ENCODE peak calls at places on chromosomes 16 and 17, in five cellular contexts. T is neural progenitor cell, U is GM23248, N is PC-3, X is HCT116. D is an unnamed sample.

GRCh38 chr17:78241277-78242023 is 10.0 kb downstream of the TMEM235 start:
- DNase-seq in N (peak), T (no peak), X (peak), U (peak), D (peak)

GRCh38 chr17:37742762-37743611 is 1.9 kb downstream of the HNF1B start:
- DNase-seq in N (peak), U (peak), T (peak), X (no peak), D (peak)

GRCh38 chr17:16461606-16461866 is 30.5 kb downstream of the LRRC75A start:
- DNase-seq in U (no peak), T (no peak), N (no peak), X (no peak), D (no peak)

GRCh38 chr16:20089246-20089965 is 15.7 kb upstream of the GPR139 start:
- DNase-seq in X (no peak), T (no peak), N (no peak), U (no peak), D (no peak)

GRCh38 chr17:51857052-51857593 is 301.4 kb downstream of the CA10 start:
- DNase-seq in U (no peak), T (peak), N (peak), X (no peak), D (peak)

GRCh38 chr17:80295146-80295545 is 34.5 kb downstream of the RNF213 start:
- DNase-seq in X (no peak), T (no peak), N (no peak), U (no peak), D (no peak)

GRCh38 chr17:6641374-6641818 is 536 bp downstream of the TXNDC17 start:
- DNase-seq in N (peak), T (no peak), U (peak), X (no peak), D (no peak)

GRCh38 chr17:44002141-44002848 is 2.1 kb upstream of the NAGS start:
- DNase-seq in N (peak), U (peak), X (no peak), T (no peak), D (no peak)

GRCh38 chr17:38685485-38685884 is 10.7 kb upstream of the EPOP start:
- DNase-seq in X (no peak), T (no peak), U (no peak), N (no peak), D (no peak)

GRCh38 chr17:78675836-78676235 is 98.6 kb upstream of the DNAH17 start:
- DNase-seq in X (no peak), U (no peak), N (no peak), T (no peak), D (no peak)

GRCh38 chr17:47120521-47121095 is 68.5 kb downstream of the CDC27 start:
- DNase-seq in X (no peak), U (peak), T (no peak), N (no peak), D (no peak)

GRCh38 chr17:78343433-78344201 is 16.3 kb downstream of the SOCS3 start:
- DNase-seq in X (no peak), T (no peak), U (no peak), N (no peak), D (peak)

GRCh38 chr17:79970576-79971068 is 65.0 kb downstream of the TBC1D16 start:
- DNase-seq in N (peak), X (peak), U (peak), T (peak), D (peak)

GRCh38 chr16:2085669-2086068 is 37.9 kb downstream of the TSC2 start:
- DNase-seq in U (peak), N (no peak), T (no peak), X (no peak), D (no peak)

GRCh38 chr17:68794636-68795503 is 160.3 kb downstream of the ABCA8 start:
- DNase-seq in T (no peak), N (peak), U (peak), X (no peak), D (peak)

GRCh38 chr16:83675136-83675535 is 132.6 kb upstream of the HSBP1 start:
- DNase-seq in T (peak), N (no peak), U (no peak), X (no peak), D (peak)

GRCh38 chr16:88905563-88905962 is 39.1 kb upstream of the PABPN1L start:
- DNase-seq in N (no peak), T (peak), U (peak), X (no peak), D (peak)

GRCh38 chr17:4782652-4783051 is 3.5 kb downstream of the VMO1 start:
- DNase-seq in U (no peak), T (no peak), N (no peak), X (no peak), D (peak)

GRCh38 chr17:61770752-61771533 is 92.4 kb downstream of the BRIP1 start:
- DNase-seq in N (no peak), T (no peak), U (peak), X (no peak), D (no peak)

GRCh38 chr16:84585886-84586285 is 32.0 kb downstream of the COTL1 start:
- DNase-seq in T (peak), X (peak), N (no peak), U (no peak), D (peak)

GRCh38 chr17:78890111-78890897 is 12.7 kb downstream of the CEP295NL start:
- DNase-seq in N (no peak), T (no peak), X (no peak), U (no peak), D (no peak)

GRCh38 chr17:67813803-67814180 is 11.5 kb upstream of the BPTF start:
- DNase-seq in X (no peak), U (no peak), N (no peak), T (no peak), D (no peak)

GRCh38 chr17:10075919-10076318 is 122.5 kb downstream of the GAS7 start:
- DNase-seq in U (no peak), N (no peak), T (no peak), X (no peak), D (no peak)
- TF ChIP-seq EZH2phosphoT487 in U (no peak), N (no peak), T (no peak), X (no peak), D (no peak)

GRCh38 chr17:8312726-8313600 is 2.9 kb downstream of the ARHGEF15 start:
- DNase-seq in X (no peak), T (no peak), U (no peak), N (no peak), D (no peak)

GRCh38 chr17:8314797-8315739 is 5.0 kb downstream of the ARHGEF15 start:
- DNase-seq in N (no peak), U (peak), X (no peak), T (peak), D (peak)

GRCh38 chr17:8318536-8318935 is 8.5 kb downstream of the ARHGEF15 start:
- DNase-seq in X (no peak), U (no peak), N (no peak), T (no peak), D (peak)

GRCh38 chr17:8318010-8318409 is 8.0 kb downstream of the ARHGEF15 start:
- DNase-seq in T (no peak), N (no peak), X (no peak), U (no peak), D (no peak)

GRCh38 chr17:8315740-8316217 is 5.7 kb downstream of the ARHGEF15 start:
- DNase-seq in X (no peak), U (no peak), N (no peak), T (peak), D (peak)
- TF ChIP-seq EZH2 in X (no peak), U (peak), N (no peak), T (peak), D (no peak)

GRCh38 chr16:55759983-55760664 is 72.8 kb downstream of the CES1 start:
- DNase-seq in U (peak), T (peak), N (no peak), X (no peak), D (peak)

GRCh38 chr16:55754056-55754455 is 78.8 kb downstream of the CES1 start:
- DNase-seq in T (no peak), U (no peak), X (no peak), N (no peak), D (no peak)

GRCh38 chr16:55760665-55761035 is 72.2 kb downstream of the CES1 start:
- DNase-seq in T (no peak), U (peak), N (no peak), X (no peak), D (no peak)

DNA sequence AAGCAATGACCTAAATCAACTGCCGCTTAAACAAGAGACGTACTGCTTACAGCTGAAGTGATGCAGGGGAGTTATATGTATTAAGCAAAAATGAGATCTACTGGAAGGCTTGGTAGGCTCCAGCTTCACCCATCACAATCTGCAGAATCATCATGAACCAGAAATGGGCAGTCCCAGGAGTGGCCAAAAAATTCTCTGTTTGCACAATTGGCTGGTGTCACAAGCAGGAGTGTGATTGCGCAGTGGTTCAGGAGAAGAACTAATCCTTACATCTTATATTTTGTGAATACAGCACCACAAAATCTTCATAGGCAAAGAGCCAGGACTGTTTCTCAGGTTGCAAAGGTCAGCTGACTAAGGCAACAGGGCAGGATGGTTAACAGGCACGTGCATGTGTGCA is 75.9 kb downstream of the CES1 start:
- DNase-seq in T (no peak), U (no peak), N (no peak), X (no peak), D (no peak)
- H3K4me3 ChIP-seq in T (no peak), U (no peak), N (no peak), X (no peak), D (no peak)

GRCh38 chr17:41058741-41059140 is 1.2 kb downstream of the KRTAP2-3 start:
- DNase-seq in T (no peak), U (peak), N (peak), X (no peak), D (no peak)
- TF ChIP-seq EZH2phosphoT487 in T (no peak), U (no peak), N (no peak), X (no peak), D (no peak)

GRCh38 chr17:74430706-74431567 is 951 bp upstream of the GPRC5C start:
- DNase-seq in T (peak), U (peak), N (peak), X (peak), D (peak)

GRCh38 chr17:74432484-74433391 is 850 bp downstream of the GPRC5C start:
- DNase-seq in X (no peak), U (no peak), N (peak), T (peak), D (peak)

GRCh38 chr17:74430385-74430705 is 1.5 kb upstream of the GPRC5C start:
- DNase-seq in T (no peak), N (no peak), X (no peak), U (no peak), D (no peak)

GRCh38 chr17:74433421-74434121 is 1.7 kb downstream of the GPRC5C start:
- DNase-seq in X (no peak), U (no peak), T (peak), N (peak), D (peak)

GRCh38 chr17:74431568-74432483 is at the start of gene GPRC5C:
- DNase-seq in T (peak), N (peak), X (peak), U (peak), D (peak)
- TF ChIP-seq EZH2 in T (peak), N (no peak), X (no peak), U (peak), D (no peak)

DNA sequence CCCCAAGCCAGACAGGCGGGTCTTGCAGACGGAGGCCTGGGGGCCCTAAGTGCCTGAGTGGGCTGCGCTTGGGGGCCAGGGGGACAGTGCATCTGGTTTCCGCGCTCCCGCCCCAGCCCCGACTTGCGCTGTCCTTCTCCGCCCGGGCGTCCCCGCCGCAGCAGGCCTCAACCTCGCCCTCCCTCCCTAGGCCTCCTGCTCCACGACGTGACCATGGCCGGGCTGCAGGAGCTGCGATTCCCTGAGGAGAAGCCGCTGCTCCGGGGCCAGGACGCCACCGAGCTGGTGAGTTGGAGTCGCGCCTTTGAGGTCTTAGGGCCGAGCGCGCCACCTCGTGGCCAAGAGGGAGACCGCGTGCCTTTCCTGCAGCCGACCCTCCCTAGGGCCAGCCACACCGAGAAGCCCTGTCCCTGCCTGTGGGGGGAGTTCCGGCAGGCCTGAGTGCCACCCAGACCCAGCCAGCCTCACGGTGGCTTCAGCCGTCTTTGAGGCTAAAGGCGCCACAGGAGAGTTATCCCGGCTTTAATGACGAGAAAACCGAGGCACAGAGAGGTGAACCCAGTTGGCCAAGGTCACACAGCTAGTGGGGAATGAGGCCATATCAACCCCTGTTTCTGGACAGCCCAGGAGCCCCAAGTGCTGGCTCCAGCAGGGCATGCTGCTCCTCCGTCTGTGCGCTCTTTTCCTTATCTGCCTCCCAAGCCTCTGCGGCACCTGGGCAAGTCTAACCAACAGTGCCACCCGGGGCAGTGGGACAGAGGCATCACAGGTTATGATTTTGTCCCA is 12.2 kb upstream of the NDRG4 start:
- DNase-seq in X (peak), T (peak), U (peak), N (peak), D (peak)
- H3K4me3 ChIP-seq in X (no peak), T (no peak), U (no peak), N (no peak), D (peak)

DNA sequence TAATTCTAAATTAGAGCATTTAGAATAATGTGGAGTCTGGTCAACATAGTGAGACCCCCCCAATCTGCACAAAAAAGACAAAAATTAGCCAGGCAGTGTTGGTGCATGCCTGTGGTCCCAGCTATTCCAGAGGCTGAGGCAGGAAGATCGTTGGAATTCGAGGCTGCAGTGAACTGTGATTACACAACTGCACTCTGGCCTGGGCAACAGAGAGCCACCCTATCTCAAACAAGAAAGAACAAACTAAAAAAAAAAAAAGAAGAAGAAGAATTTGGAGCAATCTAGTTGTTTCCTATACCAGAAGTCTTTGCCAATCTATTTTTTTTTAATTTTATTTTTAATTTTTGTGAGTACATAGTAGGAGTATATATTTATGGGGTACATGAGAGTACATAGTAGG is 6.0 kb downstream of the CETP start:
- DNase-seq in N (no peak), T (no peak), U (peak), X (no peak), D (no peak)
- TF ChIP-seq EZH2phosphoT487 in N (no peak), T (no peak), U (no peak), X (no peak), D (no peak)

GRCh38 chr17:81371910-81372760 is 23.1 kb upstream of the BAHCC1 start:
- DNase-seq in U (peak), X (peak), T (peak), N (peak), D (peak)
- TF ChIP-seq EZH2 in U (no peak), X (no peak), T (no peak), N (no peak), D (no peak)

D was measured in GM23338.